ENCODE peak calls at places on chromosomes 6 and 20, in nine cellular contexts. G, J, U, W, Q, Y, X, F and O are unnamed samples. For H3K4me1 and H3K36me3, the result is how much of the 10 kb centered on the place peaks cover.

GRCh38 chr6:40733290-40733689 is 146.1 kb upstream of the LRFN2 start:
- DNase-seq in F (no peak), J (no peak), Q (no peak), Y (no peak), X (no peak), U (no peak), W (no peak), G (no peak), O (no peak)

GRCh38 chr20:23151885-23152284 is 65.8 kb upstream of the CD93 start:
- DNase-seq in X (no peak), Q (peak), F (no peak), W (no peak), Y (peak), J (no peak), U (no peak), G (no peak), O (no peak)

GRCh38 chr20:41059236-41059635 is 30.6 kb downstream of the TOP1 start:
- DNase-seq in F (no peak), W (no peak), X (no peak), G (no peak), Q (no peak), U (no peak), Y (no peak), J (no peak), O (no peak)

GRCh38 chr20:51326241-51326819 is 216.2 kb downstream of the NFATC2 start:
- DNase-seq in Q (peak), Y (no peak), U (no peak), X (no peak), W (no peak), J (peak), F (no peak), G (peak), O (peak)

GRCh38 chr6:112618796-112619195 is 271.7 kb downstream of the RFPL4B start:
- DNase-seq in Y (no peak), J (peak), Q (peak), F (no peak), U (no peak), G (no peak), W (no peak), X (no peak), O (no peak)

GRCh38 chr6:122187186-122187585 is 212.3 kb upstream of the HSF2 start:
- DNase-seq in X (no peak), W (no peak), G (no peak), J (no peak), Q (no peak), Y (no peak), U (no peak), F (no peak), O (no peak)

GRCh38 chr20:44264287-44264686 is 17.2 kb downstream of the GDAP1L1 start:
- DNase-seq in Y (no peak), G (no peak), Q (peak), X (no peak), U (no peak), W (no peak), J (no peak), F (no peak), O (no peak)

GRCh38 chr6:129766959-129767728 is 57.2 kb upstream of the ARHGAP18 start:
- DNase-seq in G (peak), U (no peak), X (no peak), Y (no peak), Q (peak), J (peak), F (no peak), W (peak), O (peak)

GRCh38 chr6:134729590-134729989 is 220.3 kb downstream of the ALDH8A1 start:
- DNase-seq in X (no peak), U (no peak), F (no peak), Q (no peak), W (no peak), Y (no peak), G (no peak), J (no peak), O (no peak)

GRCh38 chr6:73811706-73812105 is 115.7 kb downstream of the CD109 start:
- DNase-seq in Y (no peak), Q (no peak), U (no peak), G (no peak), X (no peak), J (no peak), W (no peak), F (no peak), O (no peak)

DNA sequence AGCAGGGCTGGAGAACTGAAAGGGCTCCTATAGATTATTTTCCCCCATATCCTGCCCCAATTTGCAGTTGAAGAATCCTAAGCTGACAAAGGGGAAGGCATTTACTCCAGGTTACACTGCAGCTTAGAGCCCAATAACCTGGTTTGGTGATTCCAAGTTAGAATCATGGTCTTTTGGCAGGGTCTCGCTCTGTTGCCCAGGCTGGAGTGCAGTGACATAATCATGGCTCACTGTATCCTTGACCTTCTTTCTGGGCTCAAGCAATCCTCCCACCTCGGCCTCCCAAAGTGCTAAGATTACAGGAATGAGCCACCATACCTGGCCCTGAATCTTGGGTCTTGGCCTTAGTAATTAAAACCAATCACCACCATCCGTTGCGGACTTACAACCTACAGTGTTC is 1.0 kb upstream of the MMP9 start:
- DNase-seq in X (no peak), F (no peak), W (no peak), U (no peak), G (no peak), J (no peak), Q (no peak), Y (no peak), O (no peak)
- H3K4me1 ChIP-seq in X (under half), F (under half), W (under half), U (under half), G (under half), J (under half), Q (under half), Y (under half), O (under half)

GRCh38 chr6:45086685-45087084 is 241.4 kb upstream of the RUNX2 start:
- DNase-seq in Q (no peak), F (no peak), W (no peak), X (no peak), Y (no peak), G (no peak), U (no peak), J (peak), O (no peak)
- TF ChIP-seq CTCF in Q (peak), F (no peak), W (peak), X (no peak), Y (no peak), G (no peak), U (no peak), J (no peak), O (no peak)

GRCh38 chr6:19833947-19834346 is 3.2 kb upstream of the ID4 start:
- DNase-seq in J (no peak), X (no peak), Q (peak), Y (no peak), G (no peak), F (no peak), W (no peak), U (no peak), O (no peak)

GRCh38 chr6:19827247-19827646 is 9.9 kb upstream of the ID4 start:
- DNase-seq in G (no peak), Y (no peak), W (no peak), X (no peak), J (no peak), Q (no peak), F (no peak), U (no peak), O (no peak)

GRCh38 chr6:19827903-19828302 is 9.3 kb upstream of the ID4 start:
- DNase-seq in W (no peak), Q (no peak), X (no peak), U (no peak), F (no peak), J (no peak), Y (no peak), G (no peak), O (no peak)

GRCh38 chr6:19831358-19831757 is 5.8 kb upstream of the ID4 start:
- DNase-seq in F (no peak), W (no peak), U (no peak), X (no peak), Q (no peak), J (no peak), G (no peak), Y (no peak), O (no peak)

GRCh38 chr6:19830171-19830570 is 7.0 kb upstream of the ID4 start:
- DNase-seq in G (no peak), X (no peak), U (no peak), Y (no peak), J (peak), W (no peak), Q (peak), F (no peak), O (no peak)
- H3K36me3 ChIP-seq in G (under half), X (under half), U (under half), Y (under half), J (under half), W (under half), Q (under half), F (under half), O (under half)

GRCh38 chr6:37239950-37240713 is 17.4 kb upstream of the TBC1D22B start:
- DNase-seq in Y (peak), W (peak), U (peak), G (peak), J (peak), Q (peak), F (peak), X (peak), O (peak)
- H3K4me1 ChIP-seq in Y (half or more), W (under half), U (half or more), G (under half), J (under half), Q (under half), F (under half), X (half or more), O (under half)

DNA sequence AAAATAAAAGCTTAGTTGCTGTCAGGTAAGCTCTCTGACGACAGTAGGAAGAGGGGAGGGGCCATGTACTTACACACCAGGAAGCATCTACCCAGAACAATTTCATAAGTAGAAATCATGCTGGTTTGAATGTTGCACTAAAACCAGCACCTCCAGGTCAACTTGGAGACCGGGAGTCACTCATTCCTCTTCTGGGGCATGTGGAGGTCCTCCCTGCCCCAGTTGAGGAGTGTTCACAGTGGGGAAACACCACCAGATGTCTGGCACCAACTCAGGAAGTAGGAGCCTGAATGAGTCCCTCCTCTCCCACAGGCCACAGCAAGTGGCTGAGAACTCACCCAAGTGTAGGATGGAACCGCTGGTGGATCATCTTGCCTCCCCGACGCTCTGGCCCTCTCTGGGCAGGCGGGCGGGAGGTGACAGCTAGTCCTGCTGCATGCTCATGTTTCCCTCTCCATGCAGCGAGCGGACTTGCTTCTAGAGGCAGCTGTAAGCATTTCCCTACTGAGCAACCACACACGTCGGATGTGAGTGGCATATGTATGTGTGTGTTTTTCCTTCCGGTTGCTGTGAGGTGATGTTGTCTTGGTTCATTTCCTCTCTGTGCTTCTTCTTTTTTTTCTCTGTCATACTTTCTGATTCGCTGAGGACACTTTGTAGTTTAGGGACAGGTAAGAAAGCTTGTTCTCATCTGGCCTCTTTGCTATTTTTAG is 149.5 kb upstream of the NEDD9 start:
- DNase-seq in X (no peak), F (no peak), J (no peak), Q (no peak), G (peak), W (no peak), Y (no peak), U (no peak), O (peak)
- TF ChIP-seq CTCF in X (no peak), F (no peak), J (no peak), Q (no peak), G (no peak), W (no peak), Y (no peak), U (no peak), O (no peak)

GRCh38 chr6:160055813-160056212 is 65.8 kb upstream of the SLC22A1 start:
- DNase-seq in F (no peak), U (no peak), G (no peak), W (no peak), Q (no peak), J (no peak), Y (no peak), X (no peak), O (no peak)

GRCh38 chr6:160054913-160055312 is 66.7 kb upstream of the SLC22A1 start:
- DNase-seq in J (no peak), F (peak), W (no peak), Q (no peak), X (no peak), U (no peak), G (no peak), Y (no peak), O (no peak)

GRCh38 chr6:160058603-160059215 is 62.9 kb upstream of the SLC22A1 start:
- DNase-seq in Q (no peak), Y (no peak), J (no peak), W (no peak), G (no peak), F (no peak), U (no peak), X (no peak), O (no peak)

GRCh38 chr6:160055378-160055777 is 66.2 kb upstream of the SLC22A1 start:
- DNase-seq in W (no peak), F (peak), J (no peak), Y (no peak), G (no peak), Q (no peak), X (no peak), U (no peak), O (peak)

DNA sequence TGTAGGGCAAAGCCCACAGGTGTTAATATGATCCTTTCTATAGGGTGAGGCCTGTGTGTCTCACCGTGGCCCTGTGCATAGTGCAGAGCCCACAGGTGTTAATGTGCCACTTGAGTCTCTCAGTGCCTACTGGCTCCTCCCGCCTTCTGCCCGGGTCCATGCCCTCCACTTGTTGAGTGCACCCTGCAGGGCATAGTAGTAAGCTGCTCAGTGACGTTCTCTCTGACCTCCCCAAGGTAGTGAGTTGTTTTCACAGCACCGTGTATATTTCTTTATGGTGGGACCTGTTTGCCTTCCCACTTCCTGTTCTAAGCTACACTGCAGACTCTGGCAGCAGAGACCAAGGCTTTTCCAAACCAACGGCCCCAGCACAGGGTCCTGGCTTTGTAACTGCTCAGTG is 64.5 kb upstream of the SLC22A1 start:
- DNase-seq in W (no peak), F (peak), J (no peak), X (no peak), G (no peak), Q (no peak), Y (no peak), U (no peak), O (no peak)
- H3K36me3 ChIP-seq in W (under half), F (under half), J (under half), X (half or more), G (under half), Q (under half), Y (half or more), U (under half), O (half or more)